ENCODE peak calls at places on chromosomes 12 and 14, in eight cellular contexts. E is breast epithelium; Q is skeletal muscle cell; K is posterior vena cava; J is AG10803; F is CD4-positive, alpha-beta T cell; X is stimulated activated CD4-positive, alpha-beta T cell treated with anti-CD3 and anti-CD28 coated beads, TNF-alpha, amount 100 ng/mL, for 4 hours; L is activated B cell treated with CpG ODN at 0.5 μM for 24 hours. R is an unnamed sample.

GRCh38 chr14:77140937-77141591 is 527 bp downstream of the ZDHHC22 start:
- DNase-seq in Q (no peak), J (no peak), X (no peak), F (no peak), E (no peak), L (peak), K (peak), R (no peak)

GRCh38 chr12:6772729-6773661 is 675 bp downstream of the LAG3 start:
- DNase-seq in X (no peak), Q (no peak), F (no peak), L (no peak), E (no peak), J (no peak), K (no peak), R (no peak)

GRCh38 chr12:78795934-78796445 is 68.6 kb upstream of the SYT1 start:
- DNase-seq in E (no peak), L (no peak), K (no peak), X (no peak), F (no peak), Q (no peak), J (no peak), R (no peak)

GRCh38 chr12:14884458-14884878 is 1.2 kb downstream of the MGP start:
- DNase-seq in E (peak), K (peak), F (peak), X (peak), L (peak), J (peak), Q (peak), R (peak)

GRCh38 chr12:24057920-24058476 is 108.5 kb upstream of the SOX5 start:
- DNase-seq in L (no peak), Q (no peak), J (no peak), F (no peak), X (no peak), K (no peak), E (no peak), R (no peak)

GRCh38 chr12:99983721-99984258 is 946 bp downstream of the ANKS1B start:
- DNase-seq in J (no peak), X (no peak), F (no peak), E (no peak), L (no peak), K (no peak), Q (no peak), R (no peak)

GRCh38 chr14:58822856-58823255 is 185.1 kb downstream of the DACT1 start:
- DNase-seq in L (no peak), J (no peak), E (no peak), K (no peak), X (no peak), F (no peak), Q (no peak), R (no peak)

GRCh38 chr12:11906284-11906935 is 164.3 kb upstream of the BCL2L14 start:
- DNase-seq in F (no peak), J (peak), L (no peak), K (no peak), X (no peak), Q (no peak), E (no peak), R (no peak)

GRCh38 chr14:29663281-29663801 is 264.3 kb downstream of the PRKD1 start:
- DNase-seq in J (peak), Q (no peak), L (no peak), F (no peak), K (no peak), E (no peak), X (no peak), R (no peak)

GRCh38 chr12:2750185-2750584 is 44.6 kb upstream of the FKBP4 start:
- DNase-seq in J (no peak), L (no peak), E (no peak), Q (no peak), X (no peak), F (no peak), K (no peak), R (no peak)

GRCh38 chr12:107328442-107329133 is 235.2 kb upstream of the CRY1 start:
- DNase-seq in K (no peak), E (no peak), J (no peak), F (no peak), X (no peak), L (no peak), Q (peak), R (peak)

GRCh38 chr12:52607314-52607713 is 6.1 kb upstream of the KRT72 start:
- DNase-seq in L (no peak), K (no peak), Q (no peak), F (no peak), X (no peak), E (no peak), J (no peak), R (no peak)

GRCh38 chr14:50559990-50560928 is at the start of gene ATL1:
- DNase-seq in Q (peak), E (peak), K (peak), F (peak), X (no peak), J (peak), L (peak), R (peak)

GRCh38 chr14:96039633-96040311 is 610 bp downstream of the C14orf132 start:
- DNase-seq in F (peak), X (no peak), K (no peak), Q (no peak), E (no peak), J (peak), L (no peak), R (no peak)

GRCh38 chr12:52151153-52151858 is 40.5 kb downstream of the KRT80 start:
- DNase-seq in L (no peak), E (no peak), J (no peak), Q (no peak), X (no peak), K (no peak), F (no peak), R (no peak)

GRCh38 chr12:1509703-1510395 is 84.5 kb downstream of the FBXL14 start:
- DNase-seq in F (no peak), Q (no peak), E (no peak), J (no peak), K (no peak), X (no peak), L (no peak), R (no peak)